ENCODE peak calls at places on chromosomes 4 and X, in six cellular contexts. One of them, this sample, is unnamed. For H3K4me1 and H3K9me3, the result is how much of the 10 kb centered on the place peaks cover.

GRCh38 chr4:88752754-88753153 is 55.1 kb upstream of the NAP1L5 start:
- DNase-seq in endodermal cell: no peak
- DNase-seq in colonic mucosa: no peak
- DNase-seq in CD8-positive, alpha-beta T cell: no peak
- DNase-seq in GM12878: no peak
- DNase-seq in astrocyte: no peak
- DNase-seq in this sample: no peak

GRCh38 chrX:153520286-153520917 is 3.0 kb downstream of the ATP2B3 start:
- DNase-seq in endodermal cell: no peak
- DNase-seq in colonic mucosa: no peak
- DNase-seq in CD8-positive, alpha-beta T cell: no peak
- DNase-seq in GM12878: no peak
- DNase-seq in astrocyte: no peak
- DNase-seq in this sample: no peak

GRCh38 chr4:23889814-23890269 is at the start of gene PPARGC1A:
- DNase-seq in endodermal cell: peak
- DNase-seq in colonic mucosa: peak
- DNase-seq in CD8-positive, alpha-beta T cell: no peak
- DNase-seq in GM12878: no peak
- DNase-seq in astrocyte: peak
- DNase-seq in this sample: no peak

GRCh38 chr4:60129740-60130139 is 1070.4 kb upstream of the ADGRL3 start:
- DNase-seq in endodermal cell: no peak
- DNase-seq in colonic mucosa: no peak
- DNase-seq in CD8-positive, alpha-beta T cell: no peak
- DNase-seq in GM12878: no peak
- DNase-seq in astrocyte: peak
- DNase-seq in this sample: no peak

GRCh38 chrX:47831788-47832187 is 4.9 kb upstream of the ZNF81 start:
- DNase-seq in endodermal cell: peak
- DNase-seq in colonic mucosa: peak
- DNase-seq in CD8-positive, alpha-beta T cell: peak
- DNase-seq in GM12878: no peak
- DNase-seq in astrocyte: no peak
- DNase-seq in this sample: peak

GRCh38 chr4:80097395-80098177 is 24.6 kb upstream of the ANTXR2 start:
- DNase-seq in endodermal cell: no peak
- DNase-seq in colonic mucosa: peak
- DNase-seq in CD8-positive, alpha-beta T cell: no peak
- DNase-seq in GM12878: no peak
- DNase-seq in astrocyte: peak
- DNase-seq in this sample: no peak

GRCh38 chr4:22122062-22122461 is 173.5 kb upstream of the KCNIP4 start:
- DNase-seq in endodermal cell: no peak
- DNase-seq in colonic mucosa: no peak
- DNase-seq in CD8-positive, alpha-beta T cell: no peak
- DNase-seq in GM12878: no peak
- DNase-seq in astrocyte: no peak
- DNase-seq in this sample: no peak

GRCh38 chr4:81722229-81722900 is 250.7 kb upstream of the RASGEF1B start:
- DNase-seq in endodermal cell: no peak
- DNase-seq in colonic mucosa: no peak
- DNase-seq in CD8-positive, alpha-beta T cell: no peak
- DNase-seq in GM12878: no peak
- DNase-seq in astrocyte: no peak
- DNase-seq in this sample: no peak

GRCh38 chr4:41057456-41057855 is 156.9 kb downstream of the APBB2 start:
- DNase-seq in endodermal cell: no peak
- DNase-seq in colonic mucosa: no peak
- DNase-seq in CD8-positive, alpha-beta T cell: no peak
- DNase-seq in GM12878: no peak
- DNase-seq in astrocyte: peak
- DNase-seq in this sample: no peak

GRCh38 chrX:48834383-48834709 is 1.1 kb downstream of the PCSK1N start:
- DNase-seq in endodermal cell: no peak
- DNase-seq in colonic mucosa: no peak
- DNase-seq in CD8-positive, alpha-beta T cell: no peak
- DNase-seq in GM12878: no peak
- DNase-seq in astrocyte: no peak
- DNase-seq in this sample: no peak

GRCh38 chr4:103018391-103019318 is 850 bp downstream of the SLC9B1 start:
- DNase-seq in endodermal cell: no peak
- DNase-seq in colonic mucosa: peak
- DNase-seq in CD8-positive, alpha-beta T cell: no peak
- DNase-seq in GM12878: no peak
- DNase-seq in astrocyte: no peak
- DNase-seq in this sample: no peak

GRCh38 chr4:56244681-56245080 is 142.6 kb downstream of the AASDH start:
- DNase-seq in endodermal cell: no peak
- DNase-seq in colonic mucosa: no peak
- DNase-seq in CD8-positive, alpha-beta T cell: no peak
- DNase-seq in GM12878: no peak
- DNase-seq in astrocyte: no peak
- DNase-seq in this sample: no peak

GRCh38 chrX:123173833-123174232 is 10.2 kb upstream of the GRIA3 start:
- DNase-seq in endodermal cell: no peak
- DNase-seq in colonic mucosa: no peak
- DNase-seq in CD8-positive, alpha-beta T cell: no peak
- DNase-seq in GM12878: no peak
- DNase-seq in astrocyte: no peak
- DNase-seq in this sample: no peak

GRCh38 chr4:25842229-25842840 is 20.5 kb downstream of the SEL1L3 start:
- DNase-seq in endodermal cell: peak
- DNase-seq in colonic mucosa: no peak
- DNase-seq in CD8-positive, alpha-beta T cell: peak
- DNase-seq in GM12878: peak
- DNase-seq in astrocyte: no peak
- DNase-seq in this sample: no peak

GRCh38 chrX:96985046-96985445 is 101.3 kb downstream of the RPA4 start:
- DNase-seq in endodermal cell: no peak
- DNase-seq in colonic mucosa: no peak
- DNase-seq in CD8-positive, alpha-beta T cell: no peak
- DNase-seq in GM12878: no peak
- DNase-seq in astrocyte: no peak
- DNase-seq in this sample: no peak

GRCh38 chr4:10684631-10685030 is at the start of gene CLNK:
- DNase-seq in endodermal cell: no peak
- DNase-seq in colonic mucosa: no peak
- DNase-seq in CD8-positive, alpha-beta T cell: no peak
- DNase-seq in GM12878: peak
- DNase-seq in astrocyte: no peak
- DNase-seq in this sample: no peak

GRCh38 chr4:17103231-17103630 is 204.8 kb upstream of the LDB2 start:
- DNase-seq in endodermal cell: no peak
- DNase-seq in colonic mucosa: no peak
- DNase-seq in CD8-positive, alpha-beta T cell: no peak
- DNase-seq in GM12878: no peak
- DNase-seq in astrocyte: peak
- DNase-seq in this sample: no peak

GRCh38 chr4:108450236-108450898 is 170.0 kb upstream of the RPL34 start:
- DNase-seq in endodermal cell: no peak
- DNase-seq in colonic mucosa: no peak
- DNase-seq in CD8-positive, alpha-beta T cell: no peak
- DNase-seq in GM12878: no peak
- DNase-seq in astrocyte: no peak
- DNase-seq in this sample: no peak

GRCh38 chr4:123802933-123803332 is 406.3 kb downstream of the SPRY1 start:
- DNase-seq in endodermal cell: no peak
- DNase-seq in colonic mucosa: no peak
- DNase-seq in CD8-positive, alpha-beta T cell: no peak
- DNase-seq in GM12878: no peak
- DNase-seq in astrocyte: no peak
- DNase-seq in this sample: no peak

GRCh38 chrX:17976955-17977354 is 115.9 kb upstream of the RAI2 start:
- DNase-seq in endodermal cell: no peak
- DNase-seq in colonic mucosa: no peak
- DNase-seq in CD8-positive, alpha-beta T cell: no peak
- DNase-seq in GM12878: no peak
- DNase-seq in astrocyte: no peak
- DNase-seq in this sample: no peak

GRCh38 chr4:8164194-8164565 is 5.6 kb upstream of the ABLIM2 start:
- DNase-seq in endodermal cell: no peak
- DNase-seq in colonic mucosa: no peak
- DNase-seq in CD8-positive, alpha-beta T cell: no peak
- DNase-seq in GM12878: no peak
- DNase-seq in astrocyte: no peak
- DNase-seq in this sample: no peak

GRCh38 chr4:78613522-78614311 is 62.1 kb downstream of the ANXA3 start:
- DNase-seq in endodermal cell: no peak
- DNase-seq in colonic mucosa: no peak
- DNase-seq in CD8-positive, alpha-beta T cell: no peak
- DNase-seq in GM12878: peak
- DNase-seq in astrocyte: no peak
- DNase-seq in this sample: no peak

GRCh38 chrX:125094901-125095300 is 224.8 kb upstream of the TEX13C start:
- DNase-seq in endodermal cell: no peak
- DNase-seq in colonic mucosa: no peak
- DNase-seq in CD8-positive, alpha-beta T cell: no peak
- DNase-seq in GM12878: no peak
- DNase-seq in astrocyte: no peak
- DNase-seq in this sample: no peak

GRCh38 chrX:331772-332495 is 13.3 kb upstream of the GTPBP6 start:
- DNase-seq in endodermal cell: no peak
- DNase-seq in colonic mucosa: no peak
- DNase-seq in CD8-positive, alpha-beta T cell: no peak
- DNase-seq in GM12878: no peak
- DNase-seq in astrocyte: no peak
- DNase-seq in this sample: no peak

GRCh38 chrX:120446503-120446902 is 22.6 kb downstream of the LAMP2 start:
- DNase-seq in endodermal cell: no peak
- DNase-seq in colonic mucosa: no peak
- DNase-seq in CD8-positive, alpha-beta T cell: no peak
- DNase-seq in GM12878: no peak
- DNase-seq in astrocyte: peak
- DNase-seq in this sample: no peak

GRCh38 chr4:108370291-108370690 is 201.6 kb upstream of the LEF1 start:
- DNase-seq in endodermal cell: no peak
- DNase-seq in colonic mucosa: no peak
- DNase-seq in CD8-positive, alpha-beta T cell: peak
- DNase-seq in GM12878: no peak
- DNase-seq in astrocyte: no peak
- DNase-seq in this sample: no peak

GRCh38 chrX:40176256-40176978 is 78.7 kb upstream of the BCOR start:
- DNase-seq in endodermal cell: peak
- DNase-seq in colonic mucosa: peak
- DNase-seq in CD8-positive, alpha-beta T cell: peak
- DNase-seq in GM12878: no peak
- DNase-seq in astrocyte: no peak
- DNase-seq in this sample: peak

DNA sequence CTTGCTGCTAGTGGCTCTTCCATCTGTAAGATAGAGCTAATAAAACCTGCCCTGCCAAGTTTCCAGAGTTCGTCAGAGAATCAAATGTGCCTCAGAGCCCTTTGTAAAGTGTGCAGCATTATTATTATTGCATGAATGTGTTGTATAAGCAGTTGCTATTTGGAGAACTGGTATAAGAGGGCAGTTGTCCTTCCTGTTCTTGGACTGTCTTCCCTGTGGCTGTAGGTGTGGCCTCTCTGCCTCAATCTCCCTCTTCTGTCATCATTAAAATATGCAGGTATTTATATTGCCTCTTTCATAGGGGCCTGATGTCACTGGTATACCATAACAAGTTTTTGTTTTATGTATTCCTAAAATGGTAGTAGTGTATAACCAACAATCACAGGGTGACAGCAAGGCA is 3.8 kb downstream of the MTM1 start:
- DNase-seq in endodermal cell: no peak
- DNase-seq in colonic mucosa: peak
- DNase-seq in CD8-positive, alpha-beta T cell: no peak
- DNase-seq in GM12878: no peak
- DNase-seq in astrocyte: no peak
- DNase-seq in this sample: no peak
- H3K4me1 ChIP-seq in endodermal cell: under half
- H3K4me1 ChIP-seq in colonic mucosa: under half
- H3K4me1 ChIP-seq in CD8-positive, alpha-beta T cell: half or more
- H3K4me1 ChIP-seq in GM12878: under half
- H3K4me1 ChIP-seq in astrocyte: under half
- H3K4me1 ChIP-seq in this sample: under half

GRCh38 chr4:153060191-153060590 is 124.1 kb downstream of the FHDC1 start:
- DNase-seq in endodermal cell: no peak
- DNase-seq in colonic mucosa: no peak
- DNase-seq in CD8-positive, alpha-beta T cell: no peak
- DNase-seq in GM12878: no peak
- DNase-seq in astrocyte: no peak
- DNase-seq in this sample: no peak
- H3K9me3 ChIP-seq in endodermal cell: under half
- H3K9me3 ChIP-seq in colonic mucosa: under half
- H3K9me3 ChIP-seq in CD8-positive, alpha-beta T cell: under half
- H3K9me3 ChIP-seq in GM12878: under half
- H3K9me3 ChIP-seq in astrocyte: under half
- H3K9me3 ChIP-seq in this sample: under half

GRCh38 chr4:184392748-184393334 is 81.5 kb downstream of the IRF2 start:
- DNase-seq in endodermal cell: peak
- DNase-seq in colonic mucosa: no peak
- DNase-seq in CD8-positive, alpha-beta T cell: no peak
- DNase-seq in GM12878: no peak
- DNase-seq in astrocyte: no peak
- DNase-seq in this sample: no peak

GRCh38 chr4:184396570-184397515 is 77.5 kb downstream of the IRF2 start:
- DNase-seq in endodermal cell: no peak
- DNase-seq in colonic mucosa: no peak
- DNase-seq in CD8-positive, alpha-beta T cell: no peak
- DNase-seq in GM12878: no peak
- DNase-seq in astrocyte: no peak
- DNase-seq in this sample: no peak

GRCh38 chr4:184397516-184398163 is 76.7 kb downstream of the IRF2 start:
- DNase-seq in endodermal cell: peak
- DNase-seq in colonic mucosa: no peak
- DNase-seq in CD8-positive, alpha-beta T cell: no peak
- DNase-seq in GM12878: no peak
- DNase-seq in astrocyte: no peak
- DNase-seq in this sample: no peak

GRCh38 chr4:184396001-184396400 is 78.3 kb downstream of the IRF2 start:
- DNase-seq in endodermal cell: no peak
- DNase-seq in colonic mucosa: no peak
- DNase-seq in CD8-positive, alpha-beta T cell: no peak
- DNase-seq in GM12878: peak
- DNase-seq in astrocyte: no peak
- DNase-seq in this sample: no peak

GRCh38 chr4:184395451-184395917 is 78.9 kb downstream of the IRF2 start:
- DNase-seq in endodermal cell: peak
- DNase-seq in colonic mucosa: no peak
- DNase-seq in CD8-positive, alpha-beta T cell: no peak
- DNase-seq in GM12878: no peak
- DNase-seq in astrocyte: no peak
- DNase-seq in this sample: no peak
- H3K4me1 ChIP-seq in endodermal cell: under half
- H3K4me1 ChIP-seq in colonic mucosa: under half
- H3K4me1 ChIP-seq in CD8-positive, alpha-beta T cell: under half
- H3K4me1 ChIP-seq in GM12878: under half
- H3K4me1 ChIP-seq in astrocyte: under half
- H3K4me1 ChIP-seq in this sample: under half

DNA sequence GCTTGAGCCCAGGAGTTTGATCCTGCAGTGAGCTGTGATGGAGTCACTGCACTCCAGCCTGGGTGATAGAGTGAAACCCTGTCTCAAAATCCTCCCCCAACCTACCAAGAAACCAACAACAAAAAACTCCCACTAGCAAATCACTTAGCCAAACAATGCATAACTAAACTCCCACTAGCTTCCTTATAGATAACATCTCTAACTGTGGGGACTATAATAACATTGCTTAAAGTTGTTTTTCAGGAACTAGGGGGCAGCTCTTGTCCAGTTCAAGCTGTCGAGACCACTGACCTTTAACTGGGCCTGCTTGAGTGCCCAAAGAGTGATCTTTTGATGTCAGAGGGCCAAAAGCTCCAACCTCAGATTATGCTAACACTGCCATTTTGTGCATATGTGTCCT is 81.7 kb downstream of the FREM3 start:
- DNase-seq in endodermal cell: no peak
- DNase-seq in colonic mucosa: no peak
- DNase-seq in CD8-positive, alpha-beta T cell: no peak
- DNase-seq in GM12878: no peak
- DNase-seq in astrocyte: no peak
- DNase-seq in this sample: no peak
- H3K9me3 ChIP-seq in endodermal cell: under half
- H3K9me3 ChIP-seq in colonic mucosa: under half
- H3K9me3 ChIP-seq in CD8-positive, alpha-beta T cell: under half
- H3K9me3 ChIP-seq in GM12878: under half
- H3K9me3 ChIP-seq in astrocyte: under half
- H3K9me3 ChIP-seq in this sample: under half